ENCODE peak calls at places on chromosome 1, in five cellular contexts. One of them, this sample, is unnamed.

GRCh38 chr1:76142771-76143540 is 68.4 kb downstream of the ST6GALNAC3 start:
- DNase-seq in AG08396: no peak
- DNase-seq in H9: no peak
- DNase-seq in NCI-H146: no peak
- DNase-seq in HTR-8/SVneo: no peak
- DNase-seq in this sample: no peak

GRCh38 chr1:110879758-110880606 is 7.0 kb downstream of the CD53 start:
- DNase-seq in H9: no peak
- DNase-seq in AG08396: no peak
- DNase-seq in HTR-8/SVneo: no peak
- DNase-seq in NCI-H146: no peak
- DNase-seq in this sample: no peak

GRCh38 chr1:54107131-54107530 is 45.7 kb downstream of the CDCP2 start:
- DNase-seq in AG08396: no peak
- DNase-seq in NCI-H146: no peak
- DNase-seq in HTR-8/SVneo: no peak
- DNase-seq in H9: peak
- DNase-seq in this sample: no peak

GRCh38 chr1:171279678-171280077 is 31.4 kb downstream of the FMO1 start:
- DNase-seq in H9: no peak
- DNase-seq in AG08396: no peak
- DNase-seq in NCI-H146: no peak
- DNase-seq in HTR-8/SVneo: no peak
- DNase-seq in this sample: no peak

GRCh38 chr1:12053752-12054548 is 9.2 kb upstream of the TNFRSF8 start:
- DNase-seq in HTR-8/SVneo: no peak
- DNase-seq in NCI-H146: no peak
- DNase-seq in H9: no peak
- DNase-seq in AG08396: no peak
- DNase-seq in this sample: no peak

GRCh38 chr1:189149547-189150375 is 1327.9 kb downstream of the BRINP3 start:
- DNase-seq in NCI-H146: peak
- DNase-seq in H9: peak
- DNase-seq in AG08396: no peak
- DNase-seq in HTR-8/SVneo: no peak
- DNase-seq in this sample: no peak

GRCh38 chr1:8202182-8202905 is 115.6 kb upstream of the SLC45A1 start:
- DNase-seq in HTR-8/SVneo: peak
- DNase-seq in NCI-H146: no peak
- DNase-seq in H9: peak
- DNase-seq in AG08396: peak
- DNase-seq in this sample: peak

GRCh38 chr1:184485731-184486723 is 99.2 kb downstream of the C1orf21 start:
- DNase-seq in HTR-8/SVneo: no peak
- DNase-seq in AG08396: no peak
- DNase-seq in NCI-H146: no peak
- DNase-seq in H9: no peak
- DNase-seq in this sample: no peak

GRCh38 chr1:230706887-230707731 is 6.8 kb downstream of the AGT start:
- DNase-seq in AG08396: no peak
- DNase-seq in H9: no peak
- DNase-seq in NCI-H146: no peak
- DNase-seq in HTR-8/SVneo: no peak
- DNase-seq in this sample: no peak

GRCh38 chr1:41515131-41515678 is 30.7 kb upstream of the EDN2 start:
- DNase-seq in H9: no peak
- DNase-seq in NCI-H146: no peak
- DNase-seq in HTR-8/SVneo: no peak
- DNase-seq in AG08396: no peak
- DNase-seq in this sample: no peak

GRCh38 chr1:232238009-232238408 is 391.9 kb downstream of the SIPA1L2 start:
- DNase-seq in NCI-H146: no peak
- DNase-seq in AG08396: no peak
- DNase-seq in H9: no peak
- DNase-seq in HTR-8/SVneo: no peak
- DNase-seq in this sample: no peak

GRCh38 chr1:228099331-228099732 is 3.8 kb downstream of the C1orf35 start:
- DNase-seq in NCI-H146: no peak
- DNase-seq in H9: peak
- DNase-seq in AG08396: peak
- DNase-seq in HTR-8/SVneo: no peak
- DNase-seq in this sample: no peak

GRCh38 chr1:106620521-106620954 is 435.9 kb upstream of the PRMT6 start:
- DNase-seq in H9: no peak
- DNase-seq in HTR-8/SVneo: no peak
- DNase-seq in NCI-H146: no peak
- DNase-seq in AG08396: no peak
- DNase-seq in this sample: peak

This sample was measured in stromal cell of bone marrow.